ENCODE peak calls at places on chromosome 20, in nine cellular contexts. W is DMS79 treated with DMSO at 0.1 percent for 48 hours; A is left cardiac atrium; S is esophagus squamous epithelium; P is cardiac fibroblast; D is A172; G is AG04450; C is CD8-positive, alpha-beta T cell; U is stimulated activated CD8-positive, alpha-beta memory T cell treated with anti-CD3 and anti-CD28 coated beads, Interleukin-4, amount 100 ng/mL, for 4 hours. O is an unnamed sample.

GRCh38 chr20:16930656-16931055 is 182.5 kb downstream of the OTOR start:
- DNase-seq in C (no peak), S (no peak), P (no peak), D (no peak), A (no peak), G (no peak), U (no peak), W (no peak), O (no peak)

GRCh38 chr20:63679799-63680305 is 16.6 kb upstream of the TNFRSF6B start:
- DNase-seq in S (no peak), D (no peak), G (no peak), U (no peak), W (no peak), P (no peak), C (no peak), A (no peak), O (no peak)

GRCh38 chr20:50378170-50379000 is 131.8 kb upstream of the PTPN1 start:
- DNase-seq in C (no peak), U (no peak), W (no peak), D (peak), P (no peak), A (no peak), G (no peak), S (no peak), O (no peak)

GRCh38 chr20:47480239-47480638 is 21.4 kb upstream of the NCOA3 start:
- DNase-seq in C (no peak), P (no peak), D (no peak), A (no peak), W (no peak), U (no peak), S (no peak), G (no peak), O (no peak)

GRCh38 chr20:23200914-23201313 is 114.8 kb upstream of the CD93 start:
- DNase-seq in D (peak), C (no peak), U (no peak), P (peak), A (peak), W (no peak), S (no peak), G (no peak), O (no peak)

GRCh38 chr20:39785252-39785917 is 823.2 kb downstream of the DHX35 start:
- DNase-seq in U (no peak), A (no peak), D (no peak), P (no peak), C (no peak), W (no peak), S (no peak), G (no peak), O (no peak)

GRCh38 chr20:5567644-5568043 is 182.6 kb upstream of the SHLD1 start:
- DNase-seq in A (no peak), D (no peak), S (no peak), C (no peak), P (no peak), W (no peak), U (no peak), G (no peak), O (no peak)

GRCh38 chr20:53903652-53903987 is 166.8 kb downstream of the BCAS1 start:
- DNase-seq in G (no peak), S (no peak), D (no peak), P (no peak), A (no peak), W (no peak), C (no peak), U (no peak), O (no peak)

GRCh38 chr20:5120189-5120484 is 379 bp upstream of the PCNA start:
- DNase-seq in G (no peak), D (no peak), W (no peak), U (no peak), A (no peak), S (no peak), C (no peak), P (no peak), O (no peak)

GRCh38 chr20:49699200-49699992 is 14.3 kb downstream of the B4GALT5 start:
- DNase-seq in A (no peak), D (peak), W (no peak), C (no peak), U (no peak), G (no peak), P (peak), S (no peak), O (no peak)

GRCh38 chr20:47274449-47275108 is 81.9 kb downstream of the ZMYND8 start:
- DNase-seq in D (peak), P (peak), C (no peak), W (no peak), A (no peak), U (no peak), S (no peak), G (peak), O (peak)

GRCh38 chr20:22740829-22741228 is 156.5 kb upstream of the FOXA2 start:
- DNase-seq in W (no peak), C (no peak), A (no peak), G (no peak), D (no peak), S (no peak), U (no peak), P (no peak), O (no peak)

GRCh38 chr20:3318226-3318884 is 79.4 kb upstream of the SLC4A11 start:
- DNase-seq in D (no peak), G (peak), U (no peak), A (no peak), W (no peak), C (no peak), S (no peak), P (no peak), O (no peak)

GRCh38 chr20:43361526-43361925 is 96.2 kb upstream of the SRSF6 start:
- DNase-seq in P (no peak), U (no peak), A (no peak), W (no peak), D (no peak), S (no peak), C (no peak), G (no peak), O (no peak)

GRCh38 chr20:51654060-51654459 is 111.5 kb upstream of the NFATC2 start:
- DNase-seq in W (no peak), C (no peak), P (no peak), U (no peak), A (no peak), G (no peak), S (no peak), D (no peak), O (no peak)

GRCh38 chr20:59269396-59270025 is 30.9 kb upstream of the EDN3 start:
- DNase-seq in C (no peak), S (no peak), A (no peak), G (no peak), P (no peak), W (no peak), D (no peak), U (no peak), O (no peak)

GRCh38 chr20:25278636-25279361 is 30.9 kb downstream of the PYGB start:
- DNase-seq in P (no peak), G (no peak), S (no peak), D (no peak), U (no peak), A (peak), C (no peak), W (no peak), O (no peak)

GRCh38 chr20:6180531-6180930 is 57.7 kb upstream of the FERMT1 start:
- DNase-seq in W (no peak), G (no peak), S (no peak), P (no peak), D (no peak), A (no peak), C (no peak), U (no peak), O (no peak)

GRCh38 chr20:37898301-37899104 is 4.4 kb upstream of the VSTM2L start:
- DNase-seq in P (peak), S (no peak), A (no peak), U (no peak), G (no peak), D (no peak), C (no peak), W (no peak), O (no peak)

GRCh38 chr20:43658068-43658722 is 8.7 kb upstream of the MYBL2 start:
- DNase-seq in P (no peak), G (no peak), W (no peak), S (no peak), U (no peak), D (peak), C (no peak), A (no peak), O (no peak)

GRCh38 chr20:43839793-43840199 is 74.9 kb upstream of the TOX2 start:
- DNase-seq in W (no peak), P (no peak), S (no peak), C (no peak), D (no peak), A (no peak), G (no peak), U (no peak), O (no peak)

GRCh38 chr20:35903843-35904242 is 50.5 kb downstream of the SCAND1 start:
- DNase-seq in P (no peak), W (no peak), D (no peak), A (no peak), C (no peak), S (no peak), G (no peak), U (no peak), O (no peak)

GRCh38 chr20:63703976-63704748 is 3.6 kb downstream of the ARFRP1 start:
- DNase-seq in A (no peak), P (no peak), D (no peak), C (no peak), W (no peak), U (no peak), S (no peak), G (no peak), O (no peak)

GRCh38 chr20:7193681-7194080 is 426.2 kb downstream of the BMP2 start:
- DNase-seq in S (no peak), P (no peak), W (no peak), C (no peak), G (no peak), A (no peak), D (no peak), U (no peak), O (no peak)

O was measured in HFF-Myc.